ENCODE peak calls at places on chromosomes 11 and 22, in seven cellular contexts. One of them, this sample, is unnamed. For H3K4me1, the result is how much of the 10 kb centered on the place peaks cover.

GRCh38 chr22:19052941-19053551 is 69.2 kb downstream of the DGCR2 start:
- DNase-seq in tibial artery: peak
- DNase-seq in HCT116: no peak
- DNase-seq in mesendoderm: no peak
- DNase-seq in transverse colon: no peak
- DNase-seq in A549: no peak
- DNase-seq in tibial nerve: no peak
- DNase-seq in this sample: no peak

GRCh38 chr11:47271961-47272661 is 2.2 kb downstream of the MADD start:
- DNase-seq in mesendoderm: peak
- DNase-seq in tibial nerve: no peak
- DNase-seq in HCT116: no peak
- DNase-seq in tibial artery: no peak
- DNase-seq in transverse colon: peak
- DNase-seq in A549: no peak
- DNase-seq in this sample: no peak

GRCh38 chr22:29308148-29308790 is 1.8 kb downstream of the GAS2L1 start:
- DNase-seq in transverse colon: no peak
- DNase-seq in HCT116: no peak
- DNase-seq in tibial artery: peak
- DNase-seq in A549: no peak
- DNase-seq in mesendoderm: no peak
- DNase-seq in tibial nerve: no peak
- DNase-seq in this sample: peak

GRCh38 chr11:31240340-31240904 is 129.1 kb downstream of the DCDC1 start:
- DNase-seq in HCT116: peak
- DNase-seq in mesendoderm: peak
- DNase-seq in tibial artery: no peak
- DNase-seq in tibial nerve: no peak
- DNase-seq in A549: peak
- DNase-seq in transverse colon: no peak
- DNase-seq in this sample: no peak

GRCh38 chr11:133041165-133041564 is 491.1 kb downstream of the OPCML start:
- DNase-seq in tibial artery: no peak
- DNase-seq in mesendoderm: no peak
- DNase-seq in A549: no peak
- DNase-seq in transverse colon: no peak
- DNase-seq in tibial nerve: no peak
- DNase-seq in HCT116: no peak
- DNase-seq in this sample: no peak

GRCh38 chr11:72594493-72595291 is 79.5 kb downstream of the PDE2A start:
- DNase-seq in tibial artery: no peak
- DNase-seq in tibial nerve: no peak
- DNase-seq in transverse colon: no peak
- DNase-seq in A549: no peak
- DNase-seq in mesendoderm: no peak
- DNase-seq in HCT116: no peak
- DNase-seq in this sample: no peak

GRCh38 chr22:44280665-44281188 is 32.0 kb downstream of the SHISAL1 start:
- DNase-seq in HCT116: no peak
- DNase-seq in mesendoderm: no peak
- DNase-seq in transverse colon: no peak
- DNase-seq in tibial nerve: no peak
- DNase-seq in tibial artery: no peak
- DNase-seq in A549: no peak
- DNase-seq in this sample: no peak

GRCh38 chr11:36265793-36266628 is 23.2 kb downstream of the COMMD9 start:
- DNase-seq in HCT116: peak
- DNase-seq in tibial nerve: no peak
- DNase-seq in transverse colon: peak
- DNase-seq in A549: peak
- DNase-seq in tibial artery: peak
- DNase-seq in mesendoderm: peak
- DNase-seq in this sample: peak

GRCh38 chr11:96111308-96111707 is 187.4 kb upstream of the MTMR2 start:
- DNase-seq in HCT116: no peak
- DNase-seq in mesendoderm: peak
- DNase-seq in transverse colon: no peak
- DNase-seq in tibial nerve: no peak
- DNase-seq in tibial artery: no peak
- DNase-seq in A549: no peak
- DNase-seq in this sample: no peak

GRCh38 chr11:35235944-35236666 is 97.1 kb downstream of the CD44 start:
- DNase-seq in tibial nerve: no peak
- DNase-seq in mesendoderm: no peak
- DNase-seq in transverse colon: peak
- DNase-seq in tibial artery: no peak
- DNase-seq in A549: peak
- DNase-seq in HCT116: peak
- DNase-seq in this sample: no peak

GRCh38 chr11:63510360-63511130 is 4.7 kb downstream of the LGALS12 start:
- DNase-seq in transverse colon: no peak
- DNase-seq in A549: no peak
- DNase-seq in HCT116: no peak
- DNase-seq in mesendoderm: no peak
- DNase-seq in tibial artery: peak
- DNase-seq in tibial nerve: peak
- DNase-seq in this sample: no peak

GRCh38 chr11:68828957-68829356 is 12.8 kb downstream of the CPT1A start:
- DNase-seq in mesendoderm: no peak
- DNase-seq in HCT116: no peak
- DNase-seq in tibial artery: no peak
- DNase-seq in transverse colon: no peak
- DNase-seq in tibial nerve: no peak
- DNase-seq in A549: no peak
- DNase-seq in this sample: no peak

GRCh38 chr11:73760066-73760679 is 701 bp downstream of the RAB6A start:
- DNase-seq in A549: peak
- DNase-seq in mesendoderm: peak
- DNase-seq in transverse colon: peak
- DNase-seq in tibial artery: peak
- DNase-seq in HCT116: no peak
- DNase-seq in tibial nerve: no peak
- DNase-seq in this sample: peak

GRCh38 chr11:6298605-6299004 is 21.7 kb downstream of the CAVIN3 start:
- DNase-seq in A549: peak
- DNase-seq in tibial nerve: no peak
- DNase-seq in tibial artery: no peak
- DNase-seq in HCT116: peak
- DNase-seq in transverse colon: peak
- DNase-seq in mesendoderm: peak
- DNase-seq in this sample: peak

GRCh38 chr22:28989912-28990311 is 71.7 kb downstream of the C22orf31 start:
- DNase-seq in A549: no peak
- DNase-seq in HCT116: no peak
- DNase-seq in mesendoderm: no peak
- DNase-seq in tibial artery: no peak
- DNase-seq in tibial nerve: no peak
- DNase-seq in transverse colon: no peak
- DNase-seq in this sample: no peak

GRCh38 chr11:35014352-35014751 is 97.9 kb downstream of the PDHX start:
- DNase-seq in tibial nerve: no peak
- DNase-seq in transverse colon: no peak
- DNase-seq in tibial artery: no peak
- DNase-seq in A549: no peak
- DNase-seq in HCT116: no peak
- DNase-seq in mesendoderm: no peak
- DNase-seq in this sample: no peak

GRCh38 chr11:43898574-43898973 is 17.9 kb downstream of the ALKBH3 start:
- DNase-seq in tibial nerve: no peak
- DNase-seq in HCT116: no peak
- DNase-seq in A549: no peak
- DNase-seq in mesendoderm: no peak
- DNase-seq in tibial artery: no peak
- DNase-seq in transverse colon: no peak
- DNase-seq in this sample: no peak

GRCh38 chr11:58125469-58125868 is at the start of gene OR9I1:
- DNase-seq in mesendoderm: no peak
- DNase-seq in A549: no peak
- DNase-seq in tibial artery: no peak
- DNase-seq in HCT116: no peak
- DNase-seq in transverse colon: no peak
- DNase-seq in tibial nerve: no peak
- DNase-seq in this sample: no peak

GRCh38 chr22:50197000-50197800 is 3.6 kb upstream of the SELENOO start:
- DNase-seq in tibial artery: no peak
- DNase-seq in tibial nerve: no peak
- DNase-seq in HCT116: no peak
- DNase-seq in transverse colon: no peak
- DNase-seq in mesendoderm: no peak
- DNase-seq in A549: no peak
- DNase-seq in this sample: no peak

GRCh38 chr11:47966621-47967020 is 13.7 kb upstream of the PTPRJ start:
- DNase-seq in A549: no peak
- DNase-seq in transverse colon: no peak
- DNase-seq in HCT116: no peak
- DNase-seq in tibial nerve: no peak
- DNase-seq in tibial artery: no peak
- DNase-seq in mesendoderm: no peak
- DNase-seq in this sample: no peak

GRCh38 chr11:46248270-46249102 is 29.0 kb upstream of the CREB3L1 start:
- DNase-seq in transverse colon: no peak
- DNase-seq in mesendoderm: peak
- DNase-seq in tibial artery: no peak
- DNase-seq in tibial nerve: no peak
- DNase-seq in A549: peak
- DNase-seq in HCT116: peak
- DNase-seq in this sample: no peak

GRCh38 chr11:27201454-27202302 is 161.1 kb downstream of the BBOX1 start:
- DNase-seq in tibial artery: peak
- DNase-seq in tibial nerve: peak
- DNase-seq in A549: peak
- DNase-seq in transverse colon: peak
- DNase-seq in mesendoderm: no peak
- DNase-seq in HCT116: no peak
- DNase-seq in this sample: peak

GRCh38 chr11:111347723-111348115 is 31.4 kb downstream of the POU2AF1 start:
- DNase-seq in A549: no peak
- DNase-seq in HCT116: no peak
- DNase-seq in mesendoderm: no peak
- DNase-seq in tibial artery: no peak
- DNase-seq in tibial nerve: no peak
- DNase-seq in transverse colon: no peak
- DNase-seq in this sample: no peak

GRCh38 chr22:19818264-19819208 is 36.1 kb downstream of the GNB1L start:
- DNase-seq in transverse colon: no peak
- DNase-seq in A549: no peak
- DNase-seq in mesendoderm: no peak
- DNase-seq in tibial artery: no peak
- DNase-seq in tibial nerve: no peak
- DNase-seq in HCT116: no peak
- DNase-seq in this sample: no peak

GRCh38 chr11:31720225-31720624 is 90.9 kb downstream of the PAX6 start:
- DNase-seq in A549: no peak
- DNase-seq in mesendoderm: no peak
- DNase-seq in HCT116: no peak
- DNase-seq in transverse colon: no peak
- DNase-seq in tibial nerve: no peak
- DNase-seq in tibial artery: no peak
- DNase-seq in this sample: no peak

GRCh38 chr22:19873138-19873959 is 18.7 kb upstream of the GNB1L start:
- DNase-seq in HCT116: no peak
- DNase-seq in mesendoderm: no peak
- DNase-seq in transverse colon: peak
- DNase-seq in tibial nerve: peak
- DNase-seq in tibial artery: peak
- DNase-seq in A549: no peak
- DNase-seq in this sample: peak

GRCh38 chr11:76587810-76588454 is 82.6 kb downstream of the LRRC32 start:
- DNase-seq in tibial nerve: no peak
- DNase-seq in mesendoderm: no peak
- DNase-seq in transverse colon: no peak
- DNase-seq in tibial artery: no peak
- DNase-seq in A549: no peak
- DNase-seq in HCT116: no peak
- DNase-seq in this sample: no peak

GRCh38 chr11:71283960-71284359 is 31.6 kb upstream of the SHANK2 start:
- DNase-seq in A549: no peak
- DNase-seq in transverse colon: peak
- DNase-seq in tibial nerve: no peak
- DNase-seq in tibial artery: no peak
- DNase-seq in HCT116: no peak
- DNase-seq in mesendoderm: no peak
- DNase-seq in this sample: no peak

GRCh38 chr11:102360681-102361080 is 13.7 kb downstream of the BIRC2 start:
- DNase-seq in tibial nerve: no peak
- DNase-seq in transverse colon: no peak
- DNase-seq in A549: no peak
- DNase-seq in tibial artery: no peak
- DNase-seq in HCT116: no peak
- DNase-seq in mesendoderm: no peak
- DNase-seq in this sample: no peak

GRCh38 chr11:133906241-133906640 is 50.5 kb downstream of the IGSF9B start:
- DNase-seq in HCT116: no peak
- DNase-seq in transverse colon: no peak
- DNase-seq in A549: no peak
- DNase-seq in tibial nerve: no peak
- DNase-seq in tibial artery: no peak
- DNase-seq in mesendoderm: no peak
- DNase-seq in this sample: peak

GRCh38 chr11:75429902-75430691 is 2.9 kb downstream of the KLHL35 start:
- DNase-seq in mesendoderm: peak
- DNase-seq in HCT116: no peak
- DNase-seq in tibial nerve: peak
- DNase-seq in transverse colon: peak
- DNase-seq in tibial artery: peak
- DNase-seq in A549: peak
- DNase-seq in this sample: peak
- H3K4me1 ChIP-seq in mesendoderm: under half
- H3K4me1 ChIP-seq in HCT116: under half
- H3K4me1 ChIP-seq in tibial nerve: under half
- H3K4me1 ChIP-seq in transverse colon: under half
- H3K4me1 ChIP-seq in tibial artery: under half
- H3K4me1 ChIP-seq in A549: under half
- H3K4me1 ChIP-seq in this sample: under half

GRCh38 chr22:24322522-24322921 is 51.9 kb downstream of the SPECC1L start:
- DNase-seq in transverse colon: no peak
- DNase-seq in tibial artery: no peak
- DNase-seq in tibial nerve: no peak
- DNase-seq in HCT116: no peak
- DNase-seq in mesendoderm: no peak
- DNase-seq in A549: no peak
- DNase-seq in this sample: no peak
- H3K4me1 ChIP-seq in transverse colon: under half
- H3K4me1 ChIP-seq in tibial artery: under half
- H3K4me1 ChIP-seq in tibial nerve: under half
- H3K4me1 ChIP-seq in HCT116: under half
- H3K4me1 ChIP-seq in mesendoderm: under half
- H3K4me1 ChIP-seq in A549: under half
- H3K4me1 ChIP-seq in this sample: under half

GRCh38 chr22:26642465-26643367 is 14.7 kb upstream of the MIAT start:
- DNase-seq in tibial nerve: no peak
- DNase-seq in tibial artery: no peak
- DNase-seq in transverse colon: peak
- DNase-seq in A549: no peak
- DNase-seq in mesendoderm: peak
- DNase-seq in HCT116: no peak
- DNase-seq in this sample: no peak
- H3K4me1 ChIP-seq in tibial nerve: under half
- H3K4me1 ChIP-seq in tibial artery: under half
- H3K4me1 ChIP-seq in transverse colon: under half
- H3K4me1 ChIP-seq in A549: under half
- H3K4me1 ChIP-seq in mesendoderm: under half
- H3K4me1 ChIP-seq in HCT116: under half
- H3K4me1 ChIP-seq in this sample: under half

GRCh38 chr11:45162916-45163879 is 16.8 kb downstream of the PRDM11 start:
- DNase-seq in A549: no peak
- DNase-seq in HCT116: no peak
- DNase-seq in mesendoderm: no peak
- DNase-seq in transverse colon: no peak
- DNase-seq in tibial artery: no peak
- DNase-seq in tibial nerve: no peak
- DNase-seq in this sample: peak
- H3K4me1 ChIP-seq in A549: under half
- H3K4me1 ChIP-seq in HCT116: under half
- H3K4me1 ChIP-seq in mesendoderm: under half
- H3K4me1 ChIP-seq in transverse colon: under half
- H3K4me1 ChIP-seq in tibial artery: under half
- H3K4me1 ChIP-seq in tibial nerve: under half
- H3K4me1 ChIP-seq in this sample: under half

This sample was measured in aorta.